ENCODE peak calls at places on chromosomes 7 and 10, in seven cellular contexts. G is fibroblast of mammary gland; M is stimulated activated CD4-positive, alpha-beta T cell treated with anti-CD3 and anti-CD28 coated beads, Interleukin-2, amount 100 ng/mL, for 48 hours; B is mesendoderm; V is PC-9; F is NCI-H460; U is stimulated activated CD8-positive, alpha-beta memory T cell treated with anti-CD3 and anti-CD28 coated beads, Interleukin-4, amount 100 ng/mL, for 4 hours. T is an unnamed sample.
A peak's percentile ranks its signal among the peaks of the same experiment; 100 is the strongest.

GRCh38 chr7:38822556-38822955 is 86.4 kb downstream of the VPS41 start:
- DNase-seq in F (no peak), U (no peak), G (peak; percentile 4), M (no peak), V (no peak), B (no peak), T (no peak)

GRCh38 chr10:98293550-98294269 is 25.7 kb upstream of the LOXL4 start:
- DNase-seq in V (peak; percentile 88), B (no peak), F (no peak), U (no peak), G (peak; percentile 12), M (no peak), T (no peak)

GRCh38 chr7:45689011-45689796 is 115.0 kb downstream of the ADCY1 start:
- DNase-seq in M (no peak), V (no peak), F (no peak), B (peak; percentile 72), G (peak; percentile 76), U (no peak), T (peak; percentile 79)

GRCh38 chr10:121813211-121813812 is 114.5 kb downstream of the ATE1 start:
- DNase-seq in U (no peak), G (peak; percentile 55), M (no peak), B (no peak), V (no peak), F (no peak), T (peak; percentile 81)

GRCh38 chr7:11355571-11355970 is 381.9 kb downstream of the PHF14 start:
- DNase-seq in F (no peak), M (no peak), V (no peak), G (no peak), U (no peak), B (no peak), T (no peak)

GRCh38 chr10:34403512-34403911 is 411.6 kb downstream of the PARD3 start:
- DNase-seq in V (no peak), U (no peak), B (no peak), M (no peak), G (peak; percentile 73), F (no peak), T (peak; percentile 78)

GRCh38 chr7:74253975-74254857 is at the start of gene RFC2:
- DNase-seq in F (peak; percentile 93), V (peak; percentile 88), B (peak; percentile 97), M (peak; percentile 99), G (peak; percentile 93), U (peak; percentile 90), T (peak; percentile 88)

GRCh38 chr10:79047875-79048638 is 20.7 kb upstream of the ZMIZ1 start:
- DNase-seq in M (peak; percentile 41), V (no peak), G (no peak), F (no peak), B (peak; percentile 60), U (no peak), T (no peak)

GRCh38 chr7:90816511-90817142 is 220.5 kb downstream of the CDK14 start:
- DNase-seq in U (no peak), F (peak; percentile 3), V (peak; percentile 52), M (no peak), B (peak; percentile 90), G (peak; percentile 99), T (peak; percentile 99)

GRCh38 chr10:92677708-92678107 is 12.0 kb upstream of the HHEX start:
- DNase-seq in V (no peak), U (no peak), B (no peak), F (no peak), M (no peak), G (no peak), T (no peak)

GRCh38 chr7:30468791-30469190 is 9.8 kb downstream of the NOD1 start:
- DNase-seq in U (no peak), G (peak; percentile 92), M (no peak), V (no peak), F (no peak), B (no peak), T (peak; percentile 97)

GRCh38 chr7:44505595-44505994 is 15.1 kb upstream of the NUDCD3 start:
- DNase-seq in G (peak; percentile 5), B (no peak), M (no peak), F (no peak), U (no peak), V (no peak), T (no peak)

GRCh38 chr10:62554632-62555199 is 180.5 kb downstream of the ZNF365 start:
- DNase-seq in F (peak; percentile 30), G (peak; percentile 69), V (no peak), U (no peak), M (no peak), B (peak; percentile 94), T (peak; percentile 69)